ENCODE peak calls at places on chromosomes 2 and 18, in five cellular contexts. E, V, Y, X and L are unnamed samples.

GRCh38 chr18:10006261-10006903 is 92.6 kb downstream of the VAPA start:
- DNase-seq in E (peak; percentile 50), V (no peak), Y (no peak), X (no peak), L (no peak)

GRCh38 chr2:56448403-56448998 is 264.7 kb downstream of the CCDC85A start:
- DNase-seq in E (no peak), V (no peak), Y (no peak), X (no peak), L (no peak)

GRCh38 chr2:132581917-132582316 is 88.1 kb downstream of the LYPD1 start:
- DNase-seq in E (no peak), V (no peak), Y (no peak), X (no peak), L (no peak)

GRCh38 chr2:95344656-95345055 is 47.5 kb downstream of the KCNIP3 start:
- DNase-seq in E (no peak), V (no peak), Y (no peak), X (peak; percentile 27), L (no peak)

GRCh38 chr18:31546476-31546875 is 45.2 kb upstream of the TTR start:
- DNase-seq in E (no peak), V (no peak), Y (no peak), X (no peak), L (no peak)

GRCh38 chr18:47100214-47100831 is 50.0 kb downstream of the HDHD2 start:
- DNase-seq in E (peak; percentile 41), V (peak; percentile 22), Y (no peak), X (no peak), L (no peak)

GRCh38 chr2:176161817-176162626 is 4.9 kb downstream of the HOXD3 start:
- DNase-seq in E (no peak), V (no peak), Y (no peak), X (no peak), L (no peak)

GRCh38 chr2:25339121-25339738 is 2.5 kb downstream of the DNMT3A start:
- DNase-seq in E (no peak), V (no peak), Y (no peak), X (no peak), L (no peak)

GRCh38 chr2:437772-438393 is 150.0 kb upstream of the ALKAL2 start:
- DNase-seq in E (peak; percentile 73), V (no peak), Y (no peak), X (peak; percentile 79), L (no peak)

GRCh38 chr2:11864724-11865123 is 118.3 kb downstream of the LPIN1 start:
- DNase-seq in E (no peak), V (no peak), Y (no peak), X (no peak), L (no peak)

GRCh38 chr2:188181439-188181838 is 110.2 kb upstream of the GULP1 start:
- DNase-seq in E (peak; percentile 34), V (no peak), Y (no peak), X (no peak), L (no peak)

GRCh38 chr2:210534879-210535278 is 21.5 kb upstream of the CPS1 start:
- DNase-seq in E (no peak), V (no peak), Y (no peak), X (no peak), L (no peak)

GRCh38 chr18:79681484-79682387 is 2.1 kb downstream of the CTDP1 start:
- DNase-seq in E (peak; percentile 90), V (no peak), Y (no peak), X (no peak), L (no peak)

GRCh38 chr2:46058140-46058539 is 239.1 kb upstream of the EPAS1 start:
- DNase-seq in E (no peak), V (no peak), Y (no peak), X (peak; percentile 75), L (no peak)

GRCh38 chr2:39411186-39411944 is 25.7 kb downstream of the MAP4K3 start:
- DNase-seq in E (no peak), V (peak; percentile 42), Y (no peak), X (no peak), L (no peak)

GRCh38 chr2:39501412-39501811 is 64.3 kb upstream of the MAP4K3 start:
- DNase-seq in E (no peak), V (no peak), Y (no peak), X (no peak), L (no peak)

GRCh38 chr2:69185807-69186206 is 172.8 kb downstream of the ANTXR1 start:
- DNase-seq in E (peak; percentile 74), V (no peak), Y (no peak), X (no peak), L (no peak)

GRCh38 chr2:152405206-152406118 is 70.5 kb downstream of the FMNL2 start:
- DNase-seq in E (no peak), V (no peak), Y (no peak), X (no peak), L (no peak)

GRCh38 chr2:176188218-176188968 is at the start of gene HOXD1:
- DNase-seq in E (no peak), V (no peak), Y (no peak), X (peak; percentile 89), L (no peak)

GRCh38 chr2:17538844-17539554 is 1.5 kb upstream of the VSNL1 start:
- DNase-seq in E (no peak), V (no peak), Y (no peak), X (peak; percentile 83), L (no peak)

GRCh38 chr2:11242545-11243174 is 87.4 kb downstream of the SLC66A3 start:
- DNase-seq in E (no peak), V (no peak), Y (no peak), X (no peak), L (no peak)

GRCh38 chr2:29528891-29529520 is 392.4 kb downstream of the ALK start:
- DNase-seq in E (no peak), V (no peak), Y (no peak), X (peak; percentile 81), L (no peak)

GRCh38 chr2:219175928-219176817 is 552 bp downstream of the CNPPD1 start:
- DNase-seq in E (peak; percentile 70), V (no peak), Y (no peak), X (peak; percentile 92), L (peak; percentile 30)

GRCh38 chr2:212595036-212595654 is 56.5 kb upstream of the ERBB4 start:
- DNase-seq in E (peak; percentile 30), V (no peak), Y (no peak), X (no peak), L (no peak)

GRCh38 chr2:10079931-10080535 is at the start of gene CYS1:
- DNase-seq in E (peak; percentile 50), V (no peak), Y (no peak), X (peak; percentile 88), L (no peak)

GRCh38 chr2:239540174-239540573 is 139.4 kb upstream of the HDAC4 start:
- DNase-seq in E (no peak), V (no peak), Y (no peak), X (no peak), L (no peak)

GRCh38 chr18:9092665-9093064 is 9.8 kb upstream of the NDUFV2 start:
- DNase-seq in E (peak; percentile 18), V (no peak), Y (no peak), X (no peak), L (no peak)

GRCh38 chr18:61322265-61322873 is 10.9 kb upstream of the CDH20 start:
- DNase-seq in E (peak; percentile 58), V (peak; percentile 9), Y (no peak), X (no peak), L (peak; percentile 42)

GRCh38 chr2:172640389-172640788 is 84.5 kb downstream of the PDK1 start:
- DNase-seq in E (no peak), V (no peak), Y (no peak), X (no peak), L (no peak)

GRCh38 chr2:143629344-143629743 is 500.1 kb downstream of the ARHGAP15 start:
- DNase-seq in E (peak; percentile 59), V (no peak), Y (no peak), X (no peak), L (no peak)

GRCh38 chr2:105617631-105618350 is 126.9 kb upstream of the NCK2 start:
- DNase-seq in E (no peak), V (no peak), Y (no peak), X (no peak), L (no peak)

GRCh38 chr2:145546091-145546490 is 1026.2 kb upstream of the ZEB2 start:
- DNase-seq in E (no peak), V (peak; percentile 4), Y (no peak), X (no peak), L (no peak)

GRCh38 chr18:52888014-52888413 is 548.0 kb downstream of the DCC start:
- DNase-seq in E (peak; percentile 1), V (no peak), Y (no peak), X (no peak), L (no peak)

DNA sequence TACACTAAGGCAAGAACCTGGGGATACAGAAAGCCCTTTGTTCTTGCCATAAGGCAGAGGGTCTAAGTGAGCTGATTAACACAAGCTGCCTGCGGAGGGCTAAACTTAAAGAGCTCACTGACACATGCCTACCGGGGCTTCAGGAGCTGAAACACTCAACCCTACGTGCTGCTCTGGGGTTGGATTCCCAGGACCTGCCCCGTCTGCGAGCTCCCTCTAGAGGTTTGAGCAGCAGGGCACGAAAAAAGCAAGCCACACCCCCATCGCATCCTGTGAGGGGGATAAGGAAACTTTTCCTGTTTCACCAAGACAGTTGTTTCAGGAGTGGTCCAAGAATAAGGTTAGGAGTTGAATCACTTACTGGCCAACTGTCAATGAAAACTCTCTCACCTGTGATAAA is 562.1 kb downstream of the TMX3 start:
- DNase-seq in E (peak; percentile 17), V (no peak), Y (no peak), X (no peak), L (no peak)
- TF ChIP-seq CTCF in E (peak; percentile 13), V (no peak), Y (no peak), X (no peak), L (no peak)

GRCh38 chr2:183348492-183348891 is 224.2 kb downstream of the NUP35 start:
- DNase-seq in E (no peak), V (no peak), Y (no peak), X (no peak), L (no peak)
- TF ChIP-seq CTCF in E (no peak), V (no peak), Y (no peak), X (no peak), L (no peak)

GRCh38 chr18:22813648-22814328 is 119.3 kb upstream of the RBBP8 start:
- DNase-seq in E (peak; percentile 67), V (no peak), Y (no peak), X (no peak), L (no peak)
- TF ChIP-seq CTCF in E (peak; percentile 56), V (peak; percentile 43), Y (peak; percentile 23), X (peak; percentile 65), L (no peak)

GRCh38 chr2:231709636-231709980 is 1.3 kb downstream of the PTMA start:
- DNase-seq in E (peak; percentile 68), V (no peak), Y (no peak), X (peak; percentile 92), L (no peak)

GRCh38 chr2:231709981-231710750 is 1.8 kb downstream of the PTMA start:
- DNase-seq in E (peak; percentile 88), V (no peak), Y (no peak), X (peak; percentile 95), L (peak; percentile 49)

GRCh38 chr2:231711677-231712461 is 3.5 kb downstream of the PTMA start:
- DNase-seq in E (peak; percentile 34), V (no peak), Y (no peak), X (peak; percentile 62), L (no peak)

GRCh38 chr2:231708773-231709635 is 679 bp downstream of the PTMA start:
- DNase-seq in E (peak; percentile 62), V (no peak), Y (no peak), X (peak; percentile 90), L (no peak)

GRCh38 chr2:231710751-231711676 is 2.7 kb downstream of the PTMA start:
- DNase-seq in E (peak; percentile 61), V (no peak), Y (no peak), X (peak; percentile 82), L (no peak)
- TF ChIP-seq CTCF in E (no peak), V (no peak), Y (no peak), X (no peak), L (no peak)